ENCODE peak calls at places on chromosome 16, in five cellular contexts. K is mucosa of gallbladder, I is globus pallidus, Q is ELF-1, X is occipital lobe. H is an unnamed sample.

GRCh38 chr16:85126383-85126730 is 14.1 kb upstream of the CIBAR2 start:
- DNase-seq in K (no peak), X (no peak), Q (no peak), I (no peak), H (no peak)

GRCh38 chr16:3074860-3075545 is 9.6 kb downstream of the IL32 start:
- DNase-seq in I (no peak), K (peak), X (no peak), Q (no peak), H (no peak)

GRCh38 chr16:49472598-49472997 is 99.0 kb downstream of the C16orf78 start:
- DNase-seq in K (no peak), I (no peak), X (no peak), Q (no peak), H (no peak)

GRCh38 chr16:74582984-74583383 is 23.9 kb downstream of the GLG1 start:
- DNase-seq in X (no peak), K (no peak), Q (no peak), I (no peak), H (peak)

GRCh38 chr16:84247844-84248243 is 8.0 kb upstream of the KCNG4 start:
- DNase-seq in K (no peak), X (no peak), Q (no peak), I (no peak), H (no peak)

GRCh38 chr16:72532896-72533295 is 360.9 kb upstream of the PMFBP1 start:
- DNase-seq in I (no peak), X (no peak), K (no peak), Q (no peak), H (no peak)

GRCh38 chr16:26658486-26658885 is 408.2 kb upstream of the C16orf82 start:
- DNase-seq in I (no peak), Q (no peak), K (no peak), X (no peak), H (no peak)

GRCh38 chr16:27284865-27285675 is 16.5 kb upstream of the NSMCE1 start:
- DNase-seq in I (peak), X (no peak), K (no peak), Q (no peak), H (no peak)

GRCh38 chr16:67115649-67116048 is 5.9 kb downstream of the PHAF1 start:
- DNase-seq in X (no peak), Q (no peak), I (no peak), K (no peak), H (peak)

GRCh38 chr16:89159174-89159849 is 12.2 kb upstream of the CDH15 start:
- DNase-seq in I (no peak), K (no peak), Q (no peak), X (no peak), H (no peak)

GRCh38 chr16:31010539-31010938 is at the start of gene STX1B:
- DNase-seq in K (no peak), I (peak), Q (no peak), X (peak), H (no peak)

GRCh38 chr16:81546781-81547180 is 102.2 kb downstream of the CMIP start:
- DNase-seq in X (no peak), Q (no peak), I (no peak), K (no peak), H (no peak)

H was measured in A549.